ENCODE peak calls at places on chromosome 4, in four cellular contexts. A is mesenchymal stem cell, W is cardiac muscle cell, C is testis. G is an unnamed sample.

GRCh38 chr4:155339588-155339987 is 37.2 kb downstream of the MAP9 start:
- DNase-seq in W (no peak), C (no peak), A (no peak), G (no peak)

GRCh38 chr4:48109413-48110263 is 24.4 kb downstream of the TXK start:
- DNase-seq in C (no peak), A (peak), W (peak), G (peak)

GRCh38 chr4:17111959-17112659 is 213.7 kb upstream of the LDB2 start:
- DNase-seq in A (no peak), W (peak), C (peak), G (peak)

GRCh38 chr4:9804918-9805317 is 23.5 kb downstream of the DRD5 start:
- DNase-seq in A (no peak), C (no peak), W (no peak), G (no peak)

GRCh38 chr4:173937871-173938270 is 345.6 kb downstream of the FBXO8 start:
- DNase-seq in W (no peak), A (peak), C (no peak), G (no peak)

GRCh38 chr4:133102612-133103409 is 46.3 kb upstream of the PCDH10 start:
- DNase-seq in A (no peak), W (peak), C (no peak), G (no peak)

GRCh38 chr4:149973181-149973580 is 105.1 kb upstream of the DCLK2 start:
- DNase-seq in W (no peak), C (no peak), A (no peak), G (no peak)

GRCh38 chr4:102554482-102554881 is 53.3 kb downstream of the NFKB1 start:
- DNase-seq in A (peak), C (no peak), W (peak), G (no peak)

GRCh38 chr4:79042079-79042674 is 102.9 kb upstream of the PAQR3 start:
- DNase-seq in A (peak), W (peak), C (peak), G (peak)

GRCh38 chr4:53764761-53765490 is 173.6 kb upstream of the LNX1 start:
- DNase-seq in A (peak), C (no peak), W (no peak), G (no peak)

GRCh38 chr4:20262221-20262620 is 10.5 kb downstream of the SLIT2 start:
- DNase-seq in C (no peak), W (no peak), A (no peak), G (no peak)

GRCh38 chr4:176611351-176611750 is 181.4 kb downstream of the VEGFC start:
- DNase-seq in C (no peak), W (no peak), A (no peak), G (no peak)

GRCh38 chr4:104524591-104524990 is 29.9 kb upstream of the CXXC4 start:
- DNase-seq in C (no peak), A (peak), W (no peak), G (no peak)

GRCh38 chr4:4395849-4396627 is 9.1 kb downstream of the NSG1 start:
- DNase-seq in C (no peak), A (peak), W (peak), G (peak)

GRCh38 chr4:21795091-21795490 is 153.5 kb downstream of the KCNIP4 start:
- DNase-seq in C (no peak), W (peak), A (peak), G (no peak)

GRCh38 chr4:158020734-158021346 is 152.0 kb downstream of the GASK1B start:
- DNase-seq in C (no peak), W (peak), A (peak), G (no peak)

GRCh38 chr4:124053872-124054538 is 657.4 kb downstream of the SPRY1 start:
- DNase-seq in W (peak), A (peak), C (no peak), G (no peak)

GRCh38 chr4:132108784-132109183 is 1040.3 kb upstream of the PCDH10 start:
- DNase-seq in W (peak), A (no peak), C (no peak), G (no peak)

GRCh38 chr4:52966781-52967180 is 104.7 kb downstream of the RASL11B start:
- DNase-seq in A (no peak), W (no peak), C (no peak), G (no peak)

GRCh38 chr4:85448880-85449763 is 25.8 kb upstream of the ARHGAP24 start:
- DNase-seq in A (no peak), C (no peak), W (no peak), G (peak)

GRCh38 chr4:83535520-83535944 is 376 bp upstream of the GPAT3 start:
- DNase-seq in A (peak), W (peak), C (peak), G (no peak)

GRCh38 chr4:71130827-71131603 is 137.6 kb downstream of the DCK start:
- DNase-seq in W (peak), A (peak), C (no peak), G (no peak)

GRCh38 chr4:61041527-61041926 is 158.6 kb upstream of the ADGRL3 start:
- DNase-seq in W (no peak), C (no peak), A (no peak), G (no peak)

GRCh38 chr4:20675786-20676185 is 24.5 kb upstream of the PACRGL start:
- DNase-seq in W (no peak), C (no peak), A (no peak), G (no peak)

GRCh38 chr4:76546282-76547166 is 111.5 kb downstream of the SHROOM3 start:
- DNase-seq in C (no peak), W (peak), A (peak), G (no peak)

GRCh38 chr4:73646117-73646516 is 25.9 kb upstream of the RASSF6 start:
- DNase-seq in W (no peak), C (no peak), A (no peak), G (no peak)

GRCh38 chr4:186812592-186812991 is 88.9 kb upstream of the FAT1 start:
- DNase-seq in C (no peak), W (no peak), A (no peak), G (no peak)

GRCh38 chr4:186819357-186820086 is 95.9 kb upstream of the FAT1 start:
- DNase-seq in A (no peak), C (no peak), W (no peak), G (no peak)

GRCh38 chr4:186810613-186811150 is 87.0 kb upstream of the FAT1 start:
- DNase-seq in C (no peak), A (no peak), W (no peak), G (no peak)

GRCh38 chr4:186813377-186814068 is 89.9 kb upstream of the FAT1 start:
- DNase-seq in W (no peak), A (no peak), C (no peak), G (no peak)

GRCh38 chr4:186814535-186814934 is 90.9 kb upstream of the FAT1 start:
- DNase-seq in A (no peak), W (no peak), C (no peak), G (no peak)
- H3K27ac ChIP-seq in A (no peak), W (no peak), C (no peak), G (no peak)

GRCh38 chr4:7924163-7924562 is 15.5 kb downstream of the AFAP1 start:
- DNase-seq in A (peak), W (no peak), C (no peak), G (no peak)
- H3K27ac ChIP-seq in A (no peak), W (peak), C (no peak), G (no peak)

DNA sequence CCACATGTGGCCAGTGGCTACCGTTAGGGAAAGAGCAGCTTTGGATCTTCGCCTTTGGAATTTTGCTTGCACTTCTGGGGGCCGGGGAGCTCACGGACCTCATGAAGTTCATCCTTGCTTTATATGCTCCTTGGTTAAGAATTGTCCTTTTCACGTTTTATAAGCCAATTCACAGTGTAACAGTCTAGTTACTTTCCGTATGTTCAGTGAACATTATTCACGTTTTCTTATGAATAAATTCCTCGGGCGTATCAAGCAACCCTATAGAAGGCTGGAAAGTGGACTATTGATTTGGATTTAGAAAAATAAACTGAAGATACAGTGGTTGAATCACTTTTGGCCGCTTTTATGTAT is 714 bp upstream of the PDLIM5 start:
- DNase-seq in W (peak), A (no peak), C (no peak), G (no peak)
- H3K27ac ChIP-seq in W (peak), A (peak), C (peak), G (no peak)

DNA sequence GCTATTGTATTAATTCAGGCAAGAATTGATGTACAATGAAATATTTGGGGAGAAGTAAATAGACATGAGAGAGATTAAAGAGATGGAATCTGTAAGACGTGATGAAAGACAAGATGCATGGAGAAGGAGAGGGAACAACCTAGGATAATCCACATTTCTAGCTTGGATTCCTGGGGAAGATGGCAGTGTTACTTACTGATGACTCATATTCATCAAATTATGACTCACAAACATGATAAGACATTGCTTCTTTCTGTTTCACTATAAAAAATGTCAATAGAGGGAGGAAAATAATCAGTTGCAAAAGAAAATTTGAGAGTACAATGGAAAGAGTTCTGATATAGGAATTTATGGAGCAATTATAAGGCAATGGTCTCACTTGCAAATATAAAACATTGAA is 104.1 kb upstream of the BMP3 start:
- DNase-seq in W (peak), C (no peak), A (no peak), G (no peak)
- H3K27ac ChIP-seq in W (no peak), C (no peak), A (no peak), G (peak)

GRCh38 chr4:137043184-137043583 is 489.1 kb downstream of the PCDH18 start:
- DNase-seq in C (no peak), W (no peak), A (no peak), G (no peak)
- H3K27ac ChIP-seq in C (no peak), W (no peak), A (no peak), G (no peak)

DNA sequence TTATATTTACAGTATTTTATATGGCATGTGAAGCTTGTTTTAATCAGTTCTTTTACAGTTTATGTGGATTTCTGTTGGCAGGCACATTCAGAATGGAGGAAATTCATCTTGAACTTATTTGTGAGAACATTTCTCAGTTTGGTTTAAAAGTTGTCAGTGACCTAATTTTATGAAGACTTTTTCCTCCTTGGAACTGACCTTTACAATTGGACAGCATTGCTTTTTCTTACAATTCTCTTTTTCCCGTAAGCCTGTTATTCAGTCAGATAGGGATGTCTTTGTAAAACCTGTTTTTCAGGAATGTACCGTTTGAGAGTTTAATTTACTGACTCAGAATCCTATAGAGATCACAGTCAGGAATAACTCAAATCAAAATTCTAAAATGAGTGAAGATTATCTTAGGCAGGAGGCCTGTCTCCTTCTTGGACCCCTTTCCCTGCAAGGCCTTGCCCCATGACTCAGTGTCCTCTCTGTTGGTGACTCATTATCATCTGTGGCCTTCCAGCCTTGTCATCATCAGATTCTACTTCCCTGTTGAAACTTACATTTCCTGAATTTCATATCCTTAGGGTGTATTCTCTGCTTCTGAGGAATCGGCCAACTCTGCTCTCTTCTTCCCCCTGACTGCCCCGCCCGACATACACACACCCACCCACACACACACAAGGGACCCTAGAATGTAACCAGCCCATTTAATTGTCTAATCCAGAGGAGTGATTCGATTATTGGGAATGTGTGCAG is 99.7 kb downstream of the ARHGAP10 start:
- DNase-seq in C (no peak), W (peak), A (peak), G (no peak)
- H3K27ac ChIP-seq in C (peak), W (no peak), A (peak), G (no peak)

GRCh38 chr4:165308606-165309005 is 18.9 kb upstream of the MSMO1 start:
- DNase-seq in C (no peak), A (no peak), W (peak), G (no peak)
- H3K27ac ChIP-seq in C (no peak), A (no peak), W (no peak), G (no peak)

DNA sequence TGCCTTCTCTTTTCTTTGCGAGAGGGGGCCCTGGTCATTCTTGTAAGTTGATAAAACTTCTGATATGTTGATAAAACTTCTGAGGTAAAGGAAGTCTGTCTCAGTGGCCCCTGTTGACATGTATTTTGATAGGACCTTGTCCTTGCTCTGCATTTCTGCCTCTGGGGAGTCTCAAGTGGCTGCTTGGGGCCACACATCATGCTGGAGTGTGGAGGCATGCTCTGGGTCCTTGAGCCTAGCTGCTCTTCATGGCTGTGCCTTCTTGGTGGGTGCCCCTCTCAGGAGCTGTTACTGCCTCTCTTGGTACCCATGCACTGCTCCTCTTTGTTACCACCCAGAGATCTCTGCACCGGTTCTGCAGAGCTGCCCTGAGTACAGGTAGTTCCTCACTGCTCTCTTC is 14.2 kb downstream of the NSD2 start:
- DNase-seq in C (no peak), A (no peak), W (no peak), G (no peak)
- H3K27ac ChIP-seq in C (no peak), A (no peak), W (peak), G (no peak)